ENCODE peak calls at places on chromosomes 3 and 15, in eight cellular contexts. G is left ventricle myocardium inferior, M is NCI-H524 treated with DMSO at 0.1 percent for 48 hours, N is GM03348, Y is nephron progenitor cell, P is left cardiac atrium, O is activated T-cell treated with anti-CD3 and anti-CD28 coated beads for 1 hour, E is colonic mucosa. Z is an unnamed sample.

GRCh38 chr3:9825461-9826040 is 15.5 kb downstream of the TTLL3 start:
- DNase-seq in E (no peak), N (no peak), M (no peak), P (no peak), G (no peak), O (no peak), Y (no peak), Z (no peak)

GRCh38 chr3:9226326-9226725 is 23.1 kb downstream of the SRGAP3 start:
- DNase-seq in P (no peak), G (no peak), Y (no peak), M (no peak), N (peak; percentile 76), O (no peak), E (no peak), Z (no peak)

GRCh38 chr15:25242957-25243799 is 195.6 kb downstream of the UBE3A start:
- DNase-seq in E (no peak), P (peak; percentile 16), O (no peak), N (no peak), Y (no peak), G (peak; percentile 11), M (no peak), Z (no peak)

GRCh38 chr15:43517354-43518072 is at the start of gene MAP1A:
- DNase-seq in N (peak; percentile 93), M (peak; percentile 56), Y (peak; percentile 64), G (peak; percentile 61), P (peak; percentile 63), E (peak; percentile 36), O (no peak), Z (peak; percentile 37)

GRCh38 chr3:58234516-58234931 is 3.1 kb upstream of the ABHD6 start:
- DNase-seq in M (no peak), Y (no peak), O (no peak), E (no peak), N (peak; percentile 52), P (no peak), G (no peak), Z (no peak)

GRCh38 chr3:127779747-127780146 is 42.6 kb downstream of the MGLL start:
- DNase-seq in O (no peak), P (no peak), M (no peak), Y (no peak), N (no peak), E (no peak), G (no peak), Z (no peak)

GRCh38 chr3:188396251-188396650 is 242.3 kb downstream of the LPP start:
- DNase-seq in Y (no peak), P (no peak), M (no peak), O (no peak), G (no peak), E (no peak), N (no peak), Z (no peak)

GRCh38 chr3:64871237-64871636 is 183.4 kb upstream of the ADAMTS9 start:
- DNase-seq in G (no peak), M (no peak), P (no peak), O (no peak), E (no peak), N (no peak), Y (no peak), Z (no peak)